ENCODE peak calls at places on chromosomes 7 and 10, in four cellular contexts. One of them, this sample, is unnamed.
A peak's percentile ranks its signal among the peaks of the same experiment; 100 is the strongest.

GRCh38 chr7:29588900-29589696 is 25.5 kb downstream of the PRR15 start:
- DNase-seq in effector memory CD4-positive, alpha-beta T cell: no peak
- DNase-seq in activated naive CD4-positive, alpha-beta T cell treated with anti-CD3 and anti-CD28 coated beads for 36 hours: peak; percentile 47
- DNase-seq in AG08395: peak; percentile 65
- DNase-seq in this sample: peak; percentile 51

GRCh38 chr7:115297651-115298050 is 375.8 kb downstream of the MDFIC start:
- DNase-seq in effector memory CD4-positive, alpha-beta T cell: no peak
- DNase-seq in activated naive CD4-positive, alpha-beta T cell treated with anti-CD3 and anti-CD28 coated beads for 36 hours: peak; percentile 5
- DNase-seq in AG08395: peak; percentile 52
- DNase-seq in this sample: no peak

GRCh38 chr10:87927091-87927490 is 63.7 kb downstream of the PTEN start:
- DNase-seq in effector memory CD4-positive, alpha-beta T cell: no peak
- DNase-seq in activated naive CD4-positive, alpha-beta T cell treated with anti-CD3 and anti-CD28 coated beads for 36 hours: no peak
- DNase-seq in AG08395: peak; percentile 18
- DNase-seq in this sample: no peak

GRCh38 chr10:27349987-27350386 is 109.4 kb upstream of the ACBD5 start:
- DNase-seq in effector memory CD4-positive, alpha-beta T cell: no peak
- DNase-seq in activated naive CD4-positive, alpha-beta T cell treated with anti-CD3 and anti-CD28 coated beads for 36 hours: no peak
- DNase-seq in AG08395: no peak
- DNase-seq in this sample: no peak

GRCh38 chr7:80611779-80612178 is 26.7 kb upstream of the CD36 start:
- DNase-seq in effector memory CD4-positive, alpha-beta T cell: no peak
- DNase-seq in activated naive CD4-positive, alpha-beta T cell treated with anti-CD3 and anti-CD28 coated beads for 36 hours: no peak
- DNase-seq in AG08395: peak; percentile 4
- DNase-seq in this sample: no peak

GRCh38 chr10:101829561-101830315 is 11.5 kb upstream of the OGA start:
- DNase-seq in effector memory CD4-positive, alpha-beta T cell: peak; percentile 47
- DNase-seq in activated naive CD4-positive, alpha-beta T cell treated with anti-CD3 and anti-CD28 coated beads for 36 hours: peak; percentile 63
- DNase-seq in AG08395: peak; percentile 50
- DNase-seq in this sample: no peak

GRCh38 chr7:11858026-11858425 is 26.0 kb upstream of the THSD7A start:
- DNase-seq in effector memory CD4-positive, alpha-beta T cell: no peak
- DNase-seq in activated naive CD4-positive, alpha-beta T cell treated with anti-CD3 and anti-CD28 coated beads for 36 hours: no peak
- DNase-seq in AG08395: no peak
- DNase-seq in this sample: no peak

GRCh38 chr10:102582181-102582580 is 62.1 kb upstream of the TRIM8 start:
- DNase-seq in effector memory CD4-positive, alpha-beta T cell: no peak
- DNase-seq in activated naive CD4-positive, alpha-beta T cell treated with anti-CD3 and anti-CD28 coated beads for 36 hours: no peak
- DNase-seq in AG08395: no peak
- DNase-seq in this sample: no peak

GRCh38 chr10:45419673-45420020 is 45.6 kb downstream of the ALOX5 start:
- DNase-seq in effector memory CD4-positive, alpha-beta T cell: no peak
- DNase-seq in activated naive CD4-positive, alpha-beta T cell treated with anti-CD3 and anti-CD28 coated beads for 36 hours: no peak
- DNase-seq in AG08395: no peak
- DNase-seq in this sample: no peak

GRCh38 chr10:123521076-123521475 is 145.1 kb upstream of the GPR26 start:
- DNase-seq in effector memory CD4-positive, alpha-beta T cell: no peak
- DNase-seq in activated naive CD4-positive, alpha-beta T cell treated with anti-CD3 and anti-CD28 coated beads for 36 hours: no peak
- DNase-seq in AG08395: no peak
- DNase-seq in this sample: no peak